ENCODE peak calls at places on chromosomes 7 and 10, in seven cellular contexts. P is suprapubic skin, W is SK-N-SH, Y is transverse colon, L is GM23338, S is spleen, T is prostate gland. I is an unnamed sample.

GRCh38 chr7:129665013-129665401 is 53.5 kb downstream of the NRF1 start:
- DNase-seq in P (no peak), W (peak; percentile 37), Y (no peak), L (peak; percentile 85), S (no peak), T (no peak), I (no peak)

GRCh38 chr7:157516311-157516710 is 179.5 kb downstream of the DNAJB6 start:
- DNase-seq in P (no peak), W (no peak), Y (no peak), L (no peak), S (peak; percentile 59), T (no peak), I (no peak)

GRCh38 chr7:128226132-128226980 is 14.7 kb upstream of the LEP start:
- DNase-seq in P (no peak), W (no peak), Y (no peak), L (no peak), S (no peak), T (no peak), I (no peak)

GRCh38 chr10:42883993-42884983 is 101.7 kb downstream of the BMS1 start:
- DNase-seq in P (no peak), W (no peak), Y (no peak), L (no peak), S (no peak), T (no peak), I (peak; percentile 75)

GRCh38 chr10:33015798-33016547 is 57.9 kb upstream of the ITGB1 start:
- DNase-seq in P (no peak), W (no peak), Y (no peak), L (no peak), S (no peak), T (no peak), I (no peak)

GRCh38 chr7:22675917-22676343 is 51.1 kb upstream of the IL6 start:
- DNase-seq in P (no peak), W (no peak), Y (peak; percentile 20), L (no peak), S (no peak), T (no peak), I (no peak)

GRCh38 chr7:129090307-129090907 is 35.5 kb upstream of the TNPO3 start:
- DNase-seq in P (no peak), W (no peak), Y (no peak), L (no peak), S (no peak), T (no peak), I (no peak)

GRCh38 chr7:74272305-74273038 is 16.7 kb upstream of the CLIP2 start:
- DNase-seq in P (peak; percentile 83), W (peak; percentile 68), Y (peak; percentile 69), L (peak; percentile 70), S (peak; percentile 90), T (no peak), I (no peak)

GRCh38 chr7:111914287-111914686 is 291.9 kb downstream of the DOCK4 start:
- DNase-seq in P (no peak), W (no peak), Y (no peak), L (no peak), S (no peak), T (no peak), I (no peak)

GRCh38 chr7:36875794-36876193 is 151.5 kb upstream of the AOAH start:
- DNase-seq in P (no peak), W (no peak), Y (no peak), L (peak; percentile 29), S (no peak), T (no peak), I (no peak)

GRCh38 chr10:79088613-79089355 is 20.0 kb downstream of the ZMIZ1 start:
- DNase-seq in P (no peak), W (no peak), Y (no peak), L (no peak), S (no peak), T (no peak), I (no peak)

GRCh38 chr7:13117103-13117502 is 429.7 kb downstream of the ARL4A start:
- DNase-seq in P (no peak), W (no peak), Y (no peak), L (peak; percentile 44), S (no peak), T (no peak), I (no peak)

GRCh38 chr10:14244801-14245211 is 85.9 kb downstream of the FRMD4A start:
- DNase-seq in P (no peak), W (no peak), Y (no peak), L (no peak), S (no peak), T (no peak), I (no peak)

GRCh38 chr7:73718438-73718881 is 1.0 kb downstream of the STX1A start:
- DNase-seq in P (no peak), W (peak; percentile 57), Y (no peak), L (no peak), S (no peak), T (no peak), I (no peak)

GRCh38 chr7:77338883-77339629 is 77.1 kb downstream of the GSAP start:
- DNase-seq in P (no peak), W (no peak), Y (no peak), L (no peak), S (no peak), T (no peak), I (no peak)

GRCh38 chr10:68302871-68303270 is 29.0 kb upstream of the HNRNPH3 start:
- DNase-seq in P (no peak), W (no peak), Y (no peak), L (no peak), S (no peak), T (no peak), I (no peak)

GRCh38 chr10:120392245-120392644 is 64.8 kb upstream of the PLPP4 start:
- DNase-seq in P (no peak), W (no peak), Y (peak; percentile 41), L (no peak), S (no peak), T (no peak), I (no peak)

GRCh38 chr10:132588301-132589013 is 50.9 kb downstream of the INPP5A start:
- DNase-seq in P (peak; percentile 64), W (no peak), Y (no peak), L (no peak), S (peak; percentile 86), T (no peak), I (no peak)
- TF ChIP-seq POLR2AphosphoS5 in P (no peak), W (no peak), Y (no peak), L (no peak), S (peak; percentile 75), T (peak; percentile 53), I (peak; percentile 25)

GRCh38 chr10:22259280-22259679 is 41.5 kb upstream of the EBLN1 start:
- DNase-seq in P (no peak), W (no peak), Y (no peak), L (peak; percentile 48), S (no peak), T (no peak), I (no peak)
- TF ChIP-seq CTCF in P (no peak), W (no peak), Y (no peak), L (peak; percentile 52), S (no peak), T (no peak), I (no peak)

DNA sequence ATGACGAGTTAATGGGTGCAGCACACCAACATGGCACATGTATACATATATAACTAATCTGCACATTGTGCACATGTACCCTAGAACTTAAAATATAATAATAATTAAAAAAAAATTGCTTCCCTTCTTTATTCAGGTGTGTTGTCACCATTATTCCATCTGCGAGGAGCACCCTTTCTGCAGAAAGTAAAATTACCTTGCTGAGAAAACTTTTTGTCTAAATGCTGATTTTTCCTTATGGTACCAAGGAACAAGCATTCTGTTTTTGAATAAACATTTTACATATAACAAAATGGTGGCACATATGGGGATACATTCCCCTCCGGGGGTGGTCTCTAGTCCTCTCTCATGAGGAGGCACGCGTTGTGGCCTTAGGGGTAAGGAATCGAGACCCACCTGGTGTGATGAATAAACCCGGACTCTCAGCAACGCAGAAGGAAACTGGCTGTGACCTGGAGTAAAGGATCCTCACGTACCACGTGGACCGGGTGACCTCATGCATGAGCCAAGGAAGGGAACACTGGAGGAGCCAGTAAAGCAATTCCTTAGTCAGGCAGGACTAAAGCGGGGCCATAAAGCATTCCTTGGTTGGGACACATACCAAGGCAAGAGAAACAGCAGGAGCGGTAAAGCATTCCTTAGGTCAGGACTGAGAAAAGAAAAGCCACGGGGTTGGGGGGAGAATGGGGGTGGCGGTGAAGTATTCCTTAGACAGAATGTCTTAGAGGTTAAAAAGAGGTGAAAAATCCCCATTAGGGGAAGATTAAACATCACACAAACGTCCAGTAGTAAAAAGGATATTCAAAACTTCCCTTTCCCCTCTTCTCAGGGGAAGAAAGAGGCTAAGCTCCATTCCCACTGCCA is 20.8 kb upstream of the OPTN start:
- DNase-seq in P (no peak), W (no peak), Y (no peak), L (no peak), S (no peak), T (no peak), I (no peak)
- TF ChIP-seq POLR2AphosphoS5 in P (no peak), W (no peak), Y (no peak), L (no peak), S (no peak), T (no peak), I (no peak)

DNA sequence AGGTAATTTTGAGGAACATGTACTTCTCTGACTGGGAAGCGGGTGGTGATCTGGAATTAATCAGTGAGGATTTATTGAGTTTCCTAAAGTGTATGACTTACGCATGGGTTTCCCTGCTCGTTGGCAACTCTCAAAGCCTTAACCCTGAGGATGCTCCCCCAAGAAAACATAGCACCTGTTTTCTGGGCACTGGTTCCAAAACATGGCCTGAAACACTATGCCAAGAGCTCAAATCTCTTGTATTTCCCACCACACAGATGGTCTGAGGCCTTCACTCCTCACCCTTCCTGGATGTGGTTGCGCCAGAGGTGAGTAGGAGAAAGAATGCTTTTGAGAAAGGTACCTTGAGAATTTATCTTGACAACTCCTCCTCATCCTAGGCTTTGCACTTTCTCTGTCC is 250.4 kb downstream of the FZD1 start:
- DNase-seq in P (no peak), W (no peak), Y (no peak), L (no peak), S (no peak), T (no peak), I (no peak)
- TF ChIP-seq CTCF in P (no peak), W (no peak), Y (no peak), L (no peak), S (no peak), T (no peak), I (no peak)

GRCh38 chr10:6221192-6221940 is 18.6 kb downstream of the PFKFB3 start:
- DNase-seq in P (no peak), W (peak; percentile 17), Y (no peak), L (no peak), S (no peak), T (no peak), I (no peak)

GRCh38 chr10:6219494-6219836 is 16.7 kb downstream of the PFKFB3 start:
- DNase-seq in P (no peak), W (no peak), Y (no peak), L (no peak), S (no peak), T (no peak), I (no peak)

GRCh38 chr10:6218692-6219493 is 16.2 kb downstream of the PFKFB3 start:
- DNase-seq in P (no peak), W (no peak), Y (no peak), L (no peak), S (no peak), T (no peak), I (no peak)

GRCh38 chr10:6221971-6222751 is 19.4 kb downstream of the PFKFB3 start:
- DNase-seq in P (no peak), W (peak; percentile 67), Y (no peak), L (no peak), S (no peak), T (no peak), I (no peak)

GRCh38 chr10:6220418-6221191 is 17.9 kb downstream of the PFKFB3 start:
- DNase-seq in P (no peak), W (peak; percentile 14), Y (no peak), L (no peak), S (no peak), T (no peak), I (no peak)
- TF ChIP-seq POLR2AphosphoS5 in P (no peak), W (no peak), Y (no peak), L (no peak), S (peak; percentile 72), T (no peak), I (no peak)